ENCODE peak calls at places on chromosomes 6 and 20, in nine cellular contexts. H, Q, I, A, D, T, P, X and Y are unnamed samples.

GRCh38 chr20:22716824-22717351 is 132.5 kb upstream of the FOXA2 start:
- DNase-seq in H (no peak), Q (no peak), I (no peak), A (no peak), D (no peak), T (peak), P (no peak), X (no peak), Y (no peak)

GRCh38 chr6:31453259-31453658 is 44.7 kb upstream of the MICB start:
- DNase-seq in H (no peak), Q (no peak), I (no peak), A (no peak), D (no peak), T (no peak), P (no peak), X (no peak), Y (no peak)

GRCh38 chr20:24789877-24790276 is 159.2 kb upstream of the CST7 start:
- DNase-seq in H (no peak), Q (no peak), I (no peak), A (no peak), D (no peak), T (no peak), P (no peak), X (no peak), Y (no peak)

GRCh38 chr6:161356167-161356844 is 82.4 kb upstream of the AGPAT4 start:
- DNase-seq in H (no peak), Q (no peak), I (no peak), A (no peak), D (no peak), T (no peak), P (no peak), X (no peak), Y (no peak)

GRCh38 chr6:24951831-24952299 is 16.1 kb upstream of the RIPOR2 start:
- DNase-seq in H (no peak), Q (peak), I (no peak), A (no peak), D (peak), T (no peak), P (no peak), X (no peak), Y (no peak)

GRCh38 chr6:169172435-169172834 is 81.2 kb downstream of the THBS2 start:
- DNase-seq in H (no peak), Q (no peak), I (no peak), A (no peak), D (no peak), T (no peak), P (no peak), X (peak), Y (peak)

GRCh38 chr6:120871416-120872261 is 462.6 kb downstream of the TBC1D32 start:
- DNase-seq in H (no peak), Q (no peak), I (no peak), A (no peak), D (no peak), T (no peak), P (no peak), X (no peak), Y (no peak)

GRCh38 chr20:48959902-48960550 is 38.5 kb downstream of the ARFGEF2 start:
- DNase-seq in H (no peak), Q (no peak), I (no peak), A (no peak), D (no peak), T (no peak), P (no peak), X (no peak), Y (no peak)

GRCh38 chr6:3906191-3907019 is 57.2 kb downstream of the FAM50B start:
- DNase-seq in H (no peak), Q (no peak), I (no peak), A (no peak), D (peak), T (no peak), P (peak), X (no peak), Y (no peak)

GRCh38 chr20:560680-561079 is 17.1 kb upstream of the CSNK2A1 start:
- DNase-seq in H (no peak), Q (no peak), I (no peak), A (no peak), D (no peak), T (no peak), P (no peak), X (no peak), Y (no peak)

GRCh38 chr6:17031961-17032360 is 69.9 kb upstream of the STMND1 start:
- DNase-seq in H (no peak), Q (no peak), I (no peak), A (no peak), D (peak), T (no peak), P (no peak), X (no peak), Y (no peak)

GRCh38 chr6:98579941-98580340 is 254.4 kb upstream of the POU3F2 start:
- DNase-seq in H (no peak), Q (no peak), I (no peak), A (no peak), D (no peak), T (no peak), P (no peak), X (no peak), Y (no peak)

GRCh38 chr6:111686249-111686997 is 80.7 kb upstream of the TRAF3IP2 start:
- DNase-seq in H (no peak), Q (no peak), I (no peak), A (peak), D (peak), T (no peak), P (no peak), X (no peak), Y (no peak)

GRCh38 chr6:83183082-83183828 is 9.8 kb downstream of the PGM3 start:
- DNase-seq in H (no peak), Q (no peak), I (no peak), A (peak), D (peak), T (no peak), P (no peak), X (no peak), Y (peak)

GRCh38 chr6:108942556-108943492 is 94.6 kb downstream of the ARMC2 start:
- DNase-seq in H (no peak), Q (no peak), I (no peak), A (no peak), D (no peak), T (no peak), P (no peak), X (no peak), Y (no peak)

GRCh38 chr6:12334524-12335130 is 44.5 kb downstream of the EDN1 start:
- DNase-seq in H (no peak), Q (no peak), I (no peak), A (no peak), D (no peak), T (no peak), P (no peak), X (no peak), Y (no peak)

GRCh38 chr20:42986143-42986773 is 203.4 kb downstream of the PTPRT start:
- DNase-seq in H (no peak), Q (no peak), I (no peak), A (no peak), D (no peak), T (no peak), P (no peak), X (no peak), Y (no peak)

GRCh38 chr20:64222273-64222672 is 33.3 kb upstream of the PCMTD2 start:
- DNase-seq in H (no peak), Q (no peak), I (no peak), A (peak), D (no peak), T (no peak), P (no peak), X (no peak), Y (peak)

GRCh38 chr6:158737710-158738615 is 81.2 kb downstream of the EZR start:
- DNase-seq in H (peak), Q (no peak), I (no peak), A (peak), D (no peak), T (peak), P (no peak), X (no peak), Y (no peak)

GRCh38 chr6:108804976-108805375 is 43.2 kb upstream of the ARMC2 start:
- DNase-seq in H (no peak), Q (no peak), I (no peak), A (no peak), D (no peak), T (no peak), P (no peak), X (no peak), Y (no peak)

GRCh38 chr6:116008470-116009229 is 52.0 kb downstream of the FRK start:
- DNase-seq in H (no peak), Q (no peak), I (no peak), A (peak), D (peak), T (no peak), P (no peak), X (no peak), Y (peak)

GRCh38 chr6:11493979-11494378 is 43.6 kb upstream of the TMEM170B start:
- DNase-seq in H (no peak), Q (no peak), I (no peak), A (no peak), D (no peak), T (no peak), P (no peak), X (no peak), Y (no peak)

GRCh38 chr6:30548375-30548774 is 7.9 kb downstream of the GNL1 start:
- DNase-seq in H (no peak), Q (no peak), I (no peak), A (peak), D (no peak), T (no peak), P (no peak), X (no peak), Y (no peak)

GRCh38 chr20:44471481-44471882 is 4.2 kb upstream of the TTPAL start:
- DNase-seq in H (no peak), Q (no peak), I (no peak), A (no peak), D (no peak), T (no peak), P (no peak), X (no peak), Y (no peak)

GRCh38 chr6:109791301-109791700 is 100.2 kb downstream of the FIG4 start:
- DNase-seq in H (no peak), Q (no peak), I (no peak), A (no peak), D (no peak), T (no peak), P (no peak), X (no peak), Y (no peak)

GRCh38 chr20:9440891-9441290 is 73.5 kb upstream of the LAMP5 start:
- DNase-seq in H (no peak), Q (no peak), I (no peak), A (no peak), D (no peak), T (no peak), P (no peak), X (no peak), Y (no peak)

GRCh38 chr6:157227202-157228166 is 95.8 kb downstream of the TMEM242 start:
- DNase-seq in H (no peak), Q (no peak), I (no peak), A (peak), D (no peak), T (peak), P (no peak), X (no peak), Y (no peak)

DNA sequence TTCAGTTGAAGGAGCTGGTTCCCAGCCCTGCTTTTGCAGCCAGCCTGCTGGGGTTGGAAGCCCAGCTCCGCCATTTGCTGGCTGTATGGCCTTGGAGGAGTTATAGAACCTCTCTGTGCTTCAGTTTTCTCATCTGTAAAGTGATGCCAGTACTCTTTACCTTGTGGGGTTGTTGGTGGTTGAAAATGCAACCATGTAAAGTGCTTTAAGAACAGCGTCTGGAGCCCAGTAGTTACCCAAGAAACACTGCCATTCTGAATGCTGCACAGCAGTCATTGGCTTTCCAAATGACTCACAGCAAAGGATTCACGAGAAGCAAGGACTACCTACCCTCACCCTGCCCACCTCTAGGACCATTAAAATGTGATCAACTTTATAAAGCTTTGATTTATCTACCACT is 154.4 kb downstream of the F13A1 start:
- DNase-seq in H (no peak), Q (no peak), I (no peak), A (no peak), D (no peak), T (no peak), P (no peak), X (no peak), Y (no peak)
- TF ChIP-seq POLR2A in H (no peak), Q (no peak), I (no peak), A (no peak), D (no peak), T (no peak), P (no peak), X (no peak), Y (no peak)

DNA sequence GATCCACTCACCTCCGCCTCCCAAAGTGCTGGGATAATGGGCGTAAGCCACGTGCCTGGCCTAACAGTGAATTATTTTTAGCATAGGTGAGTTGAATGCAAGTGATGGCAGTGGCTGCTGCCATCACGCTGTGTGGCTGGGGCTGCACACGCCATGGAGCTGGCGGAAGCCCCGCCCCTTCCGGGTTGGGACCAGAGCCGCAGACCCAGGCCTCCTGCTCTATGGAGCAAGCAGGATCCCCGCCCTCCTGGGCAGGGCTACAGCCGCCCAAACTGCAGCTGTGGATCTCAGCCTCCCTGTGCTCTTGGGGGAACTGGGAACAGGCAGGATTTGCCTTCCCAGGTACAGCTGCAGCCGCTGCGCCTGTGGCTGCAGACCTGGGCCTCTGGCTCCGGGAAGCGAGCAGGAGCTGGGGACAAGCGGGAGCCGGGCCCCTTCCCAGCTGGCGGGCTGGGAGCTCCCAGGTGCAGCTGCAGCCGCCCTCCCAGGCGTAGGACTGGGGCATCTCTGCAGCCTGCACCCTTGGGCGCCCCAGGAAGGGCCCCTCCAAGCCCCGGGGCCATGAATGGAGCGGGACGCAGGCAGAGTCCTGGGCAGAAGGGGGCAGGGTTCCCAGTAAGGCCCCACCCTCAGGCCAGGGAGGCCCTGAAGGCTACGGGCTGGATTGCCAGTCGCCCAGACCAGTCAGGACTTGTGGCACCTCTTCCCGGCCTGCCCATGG is 30.9 kb upstream of the SLA2 start:
- DNase-seq in H (no peak), Q (no peak), I (no peak), A (no peak), D (no peak), T (no peak), P (no peak), X (no peak), Y (no peak)
- TF ChIP-seq POLR2A in H (no peak), Q (no peak), I (no peak), A (no peak), D (no peak), T (no peak), P (no peak), X (no peak), Y (no peak)

DNA sequence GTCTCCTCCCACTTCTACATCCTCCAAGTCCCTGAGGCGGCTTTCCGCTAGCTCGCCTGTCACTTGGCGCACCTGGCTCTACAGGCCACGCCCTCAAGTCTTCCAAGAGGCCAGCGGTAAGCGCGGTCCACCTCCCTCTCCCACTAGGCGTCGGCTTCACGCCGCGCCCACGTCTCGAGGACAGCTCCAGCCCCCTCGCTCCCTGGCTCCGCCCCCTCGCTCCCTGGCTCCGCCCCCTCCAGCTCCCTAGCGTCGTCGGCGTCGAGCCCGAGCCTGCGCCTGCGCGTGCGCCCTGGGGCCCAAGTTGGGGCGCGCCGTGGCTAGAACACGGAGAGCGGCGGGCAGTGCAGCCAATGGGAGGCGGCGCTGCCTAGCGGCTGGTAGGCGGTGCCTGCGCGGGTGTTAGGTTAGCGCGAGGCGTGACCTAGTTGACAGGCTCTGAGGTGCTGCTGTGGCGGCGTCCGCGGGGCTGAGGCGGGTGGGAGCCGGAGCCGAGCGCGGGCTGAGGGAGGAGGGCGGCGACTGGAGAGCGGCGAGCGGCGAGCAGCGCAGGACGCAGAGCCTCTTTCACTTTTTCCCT is at the start of gene MACROD2:
- DNase-seq in H (peak), Q (peak), I (peak), A (peak), D (peak), T (peak), P (peak), X (peak), Y (no peak)
- TF ChIP-seq POLR2A in H (peak), Q (no peak), I (no peak), A (no peak), D (no peak), T (peak), P (peak), X (peak), Y (no peak)

DNA sequence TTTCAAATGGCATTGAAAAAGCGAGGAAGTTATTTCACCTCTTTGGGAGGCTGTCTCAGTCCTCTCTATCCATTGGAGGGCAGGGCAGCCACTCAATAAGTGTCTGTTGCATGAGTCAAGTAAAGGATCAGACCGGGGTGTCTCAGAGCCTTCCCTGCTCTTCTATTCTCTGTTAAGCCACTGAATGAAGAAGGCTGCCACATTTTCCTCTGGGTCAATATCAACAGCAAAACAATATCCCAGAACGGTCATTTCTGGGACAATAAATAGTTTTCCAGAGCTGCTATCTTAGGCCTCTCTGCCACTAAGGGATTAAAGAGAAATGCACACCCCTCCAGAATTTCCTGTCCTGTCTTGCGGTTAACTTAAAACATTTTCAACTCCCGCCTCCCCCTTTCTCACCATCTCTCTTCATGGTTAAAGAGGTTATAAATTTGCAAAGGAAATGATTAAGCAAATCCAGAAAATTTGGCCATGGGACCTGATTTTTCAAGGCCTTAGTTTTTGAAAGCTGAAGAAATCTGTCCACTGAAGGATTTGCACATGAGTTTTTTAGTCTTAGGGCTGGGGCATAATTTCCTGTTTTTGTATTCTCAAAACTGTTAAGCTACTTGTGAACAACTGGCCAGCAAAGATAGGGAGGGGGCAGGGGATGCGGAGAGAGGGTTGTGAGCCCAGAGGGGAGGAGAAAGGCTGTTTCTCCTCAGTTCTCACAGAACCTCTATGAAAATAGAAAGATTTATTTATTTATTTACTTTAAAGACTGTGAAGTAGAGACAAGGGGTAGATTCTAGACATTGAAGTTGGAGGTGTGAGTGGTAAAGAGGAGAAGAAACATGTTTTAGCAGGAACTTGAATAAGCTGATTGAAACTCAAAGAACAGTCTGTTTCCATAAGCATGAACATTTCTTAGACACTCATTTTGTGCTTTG is 135.7 kb downstream of the BCAS1 start:
- DNase-seq in H (no peak), Q (no peak), I (peak), A (no peak), D (peak), T (no peak), P (no peak), X (peak), Y (no peak)
- TF ChIP-seq POLR2A in H (no peak), Q (no peak), I (no peak), A (no peak), D (no peak), T (no peak), P (no peak), X (no peak), Y (no peak)

GRCh38 chr6:26109776-26110175 is 22.5 kb downstream of the HFE start:
- DNase-seq in H (no peak), Q (no peak), I (no peak), A (no peak), D (no peak), T (no peak), P (no peak), X (no peak), Y (no peak)

GRCh38 chr6:26104457-26105108 is 17.4 kb downstream of the HFE start:
- DNase-seq in H (no peak), Q (no peak), I (no peak), A (no peak), D (no peak), T (no peak), P (no peak), X (peak), Y (no peak)

GRCh38 chr6:26105109-26105730 is 18.0 kb downstream of the HFE start:
- DNase-seq in H (no peak), Q (no peak), I (no peak), A (no peak), D (no peak), T (no peak), P (no peak), X (no peak), Y (no peak)

GRCh38 chr6:26105842-26106241 is 18.6 kb downstream of the HFE start:
- DNase-seq in H (no peak), Q (no peak), I (no peak), A (no peak), D (no peak), T (no peak), P (no peak), X (no peak), Y (no peak)

GRCh38 chr6:26107935-26108334 is 20.7 kb downstream of the HFE start:
- DNase-seq in H (no peak), Q (no peak), I (no peak), A (no peak), D (no peak), T (no peak), P (no peak), X (no peak), Y (no peak)
- TF ChIP-seq POLR2A in H (no peak), Q (no peak), I (no peak), A (no peak), D (no peak), T (no peak), P (no peak), X (no peak), Y (no peak)